ENCODE peak calls at places on chromosomes 5 and 9, in five cellular contexts. V is nephron progenitor cell; B is AG10803; D is activated naive CD8-positive, alpha-beta T cell treated with anti-CD3 and anti-CD28 coated beads, Interleukin-2, amount 50 U/mL, for 24 hours; Z is dermis microvascular lymphatic vessel endothelial cell. X is an unnamed sample.

GRCh38 chr9:68551191-68551590 is 10.5 kb upstream of the TMEM252 start:
- DNase-seq in V (no peak), B (no peak), D (no peak), Z (no peak), X (no peak)

GRCh38 chr9:114803459-114803858 is 2.4 kb downstream of the TNFSF15 start:
- DNase-seq in V (no peak), B (no peak), D (no peak), Z (no peak), X (no peak)

GRCh38 chr9:26321935-26322334 is 570.7 kb downstream of the CAAP1 start:
- DNase-seq in V (no peak), B (no peak), D (no peak), Z (no peak), X (no peak)

GRCh38 chr9:83583151-83584014 is 39.6 kb upstream of the IDNK start:
- DNase-seq in V (peak), B (peak), D (peak), Z (peak), X (peak)

GRCh38 chr5:9350301-9350797 is 195.5 kb downstream of the SEMA5A start:
- DNase-seq in V (no peak), B (peak), D (no peak), Z (no peak), X (no peak)

GRCh38 chr5:33536802-33537201 is 96.0 kb downstream of the TARS1 start:
- DNase-seq in V (no peak), B (no peak), D (no peak), Z (no peak), X (no peak)

GRCh38 chr9:76725181-76725580 is 39.1 kb upstream of the PCA3 start:
- DNase-seq in V (no peak), B (no peak), D (no peak), Z (no peak), X (no peak)

GRCh38 chr9:110536802-110537201 is 42.7 kb downstream of the SVEP1 start:
- DNase-seq in V (no peak), B (peak), D (no peak), Z (no peak), X (no peak)

GRCh38 chr5:136191304-136192014 is 1.5 kb downstream of the SMIM32 start:
- DNase-seq in V (peak), B (peak), D (no peak), Z (peak), X (no peak)

GRCh38 chr5:61640631-61641030 is 308.6 kb downstream of the ZSWIM6 start:
- DNase-seq in V (no peak), B (no peak), D (no peak), Z (no peak), X (no peak)

GRCh38 chr5:57277085-57277484 is 103.2 kb downstream of the GPBP1 start:
- DNase-seq in V (no peak), B (peak), D (no peak), Z (peak), X (no peak)

GRCh38 chr9:5389109-5389732 is 48.5 kb downstream of the PLGRKT start:
- DNase-seq in V (no peak), B (peak), D (peak), Z (peak), X (no peak)

GRCh38 chr5:159095882-159096554 is 3.7 kb downstream of the EBF1 start:
- DNase-seq in V (no peak), B (no peak), D (no peak), Z (no peak), X (no peak)

GRCh38 chr5:121890297-121890858 is 38.7 kb downstream of the FTMT start:
- DNase-seq in V (no peak), B (no peak), D (no peak), Z (no peak), X (no peak)

GRCh38 chr9:85645909-85646627 is 95.7 kb downstream of the AGTPBP1 start:
- DNase-seq in V (no peak), B (no peak), D (no peak), Z (no peak), X (no peak)

GRCh38 chr5:113236536-113237308 is 198.1 kb downstream of the TSSK1B start:
- DNase-seq in V (peak), B (no peak), D (no peak), Z (no peak), X (no peak)

GRCh38 chr9:123073991-123074422 is 40.5 kb downstream of the GPR21 start:
- DNase-seq in V (no peak), B (peak), D (no peak), Z (peak), X (no peak)

GRCh38 chr9:132249123-132249522 is 87.3 kb downstream of the NTNG2 start:
- DNase-seq in V (no peak), B (no peak), D (no peak), Z (no peak), X (no peak)

GRCh38 chr9:111598730-111599091 is 736 bp downstream of the PTGR1 start:
- DNase-seq in V (peak), B (peak), D (no peak), Z (peak), X (no peak)

GRCh38 chr9:19769213-19769612 is 19.6 kb downstream of the SLC24A2 start:
- DNase-seq in V (no peak), B (no peak), D (no peak), Z (peak), X (no peak)

GRCh38 chr5:171355302-171355724 is 32.3 kb upstream of the NPM1 start:
- DNase-seq in V (no peak), B (no peak), D (peak), Z (no peak), X (no peak)

GRCh38 chr9:107397076-107398049 is 92.2 kb downstream of the KLF4 start:
- DNase-seq in V (no peak), B (peak), D (no peak), Z (no peak), X (no peak)

GRCh38 chr5:75566710-75567309 is 44.4 kb upstream of the ANKDD1B start:
- DNase-seq in V (no peak), B (peak), D (peak), Z (peak), X (peak)

GRCh38 chr5:79002374-79002773 is 17.3 kb upstream of the ARSB start:
- DNase-seq in V (no peak), B (peak), D (no peak), Z (no peak), X (no peak)

GRCh38 chr5:1648806-1649205 is 125.0 kb upstream of the LPCAT1 start:
- DNase-seq in V (no peak), B (peak), D (no peak), Z (no peak), X (no peak)

GRCh38 chr5:172760933-172761332 is 10.1 kb downstream of the DUSP1 start:
- DNase-seq in V (no peak), B (no peak), D (no peak), Z (no peak), X (no peak)

GRCh38 chr9:133238851-133239532 is 29.9 kb upstream of the OBP2B start:
- DNase-seq in V (peak), B (peak), D (peak), Z (peak), X (peak)

GRCh38 chr9:114314256-114314867 is 8.5 kb upstream of the ORM1 start:
- DNase-seq in V (no peak), B (no peak), D (no peak), Z (no peak), X (no peak)

GRCh38 chr5:158384535-158385421 is 525.8 kb upstream of the CLINT1 start:
- DNase-seq in V (no peak), B (peak), D (no peak), Z (peak), X (no peak)

GRCh38 chr5:91288517-91288916 is 94.6 kb downstream of the ARRDC3 start:
- DNase-seq in V (no peak), B (no peak), D (no peak), Z (no peak), X (no peak)

GRCh38 chr9:121607434-121608248 is 43.8 kb upstream of the DAB2IP start:
- DNase-seq in V (no peak), B (no peak), D (no peak), Z (peak), X (no peak)

GRCh38 chr9:122133263-122133983 is 26.2 kb downstream of the NDUFA8 start:
- DNase-seq in V (no peak), B (no peak), D (no peak), Z (peak), X (no peak)

GRCh38 chr5:151905639-151906038 is 19.0 kb downstream of the GLRA1 start:
- DNase-seq in V (no peak), B (no peak), D (no peak), Z (no peak), X (no peak)

GRCh38 chr5:173530547-173530946 is 85.9 kb downstream of the BOD1 start:
- DNase-seq in V (no peak), B (no peak), D (no peak), Z (no peak), X (no peak)

GRCh38 chr9:79127661-79128060 is 444.1 kb upstream of the TLE4 start:
- DNase-seq in V (no peak), B (peak), D (no peak), Z (no peak), X (no peak)

X was measured in stimulated activated CD4-positive, alpha-beta T cell treated with anti-CD3 and anti-CD28 coated beads, Interleukin-2, amount 100 ng/mL, for 4 hours.